ENCODE peak calls at places on chromosomes 5 and 9, in five cellular contexts. J, L, C, D and S are unnamed samples.
A peak's percentile ranks its signal among the peaks of the same experiment; 100 is the strongest.

GRCh38 chr5:28517691-28518090 is 1479.3 kb upstream of the CDH9 start:
- DNase-seq in D (no peak), J (no peak), C (peak; percentile 37), L (no peak), S (no peak)

GRCh38 chr5:131081371-131081770 is 83.7 kb downstream of the HINT1 start:
- DNase-seq in D (no peak), C (peak; percentile 89), L (no peak), J (no peak), S (no peak)

GRCh38 chr9:121121582-121122087 is 46.9 kb downstream of the CNTRL start:
- DNase-seq in L (peak; percentile 99), J (peak; percentile 95), D (peak; percentile 97), C (peak; percentile 99), S (peak; percentile 99)

GRCh38 chr5:53942724-53943123 is 367.6 kb downstream of the ARL15 start:
- DNase-seq in C (no peak), J (no peak), L (no peak), D (no peak), S (no peak)

GRCh38 chr5:155489949-155490348 is 476.4 kb downstream of the KIF4B start:
- DNase-seq in C (no peak), L (no peak), D (peak; percentile 16), J (no peak), S (no peak)

GRCh38 chr5:131163315-131164119 is 1.5 kb downstream of the HINT1 start:
- DNase-seq in L (no peak), C (peak; percentile 56), J (no peak), D (no peak), S (peak; percentile 27)

GRCh38 chr9:87193925-87194380 is 246.6 kb upstream of the GAS1 start:
- DNase-seq in C (peak; percentile 95), J (no peak), D (no peak), L (no peak), S (no peak)

GRCh38 chr5:82376309-82376708 is 98.2 kb upstream of the RPS23 start:
- DNase-seq in L (no peak), D (no peak), C (no peak), J (no peak), S (no peak)

GRCh38 chr5:115463985-115464384 is 80.6 kb downstream of the FEM1C start:
- DNase-seq in C (no peak), D (no peak), J (no peak), L (no peak), S (peak; percentile 48)

GRCh38 chr9:77063645-77064285 is 44.3 kb downstream of the FOXB2 start:
- DNase-seq in D (no peak), J (no peak), C (peak; percentile 61), L (no peak), S (peak; percentile 54)

GRCh38 chr5:52870448-52870847 is 82.7 kb downstream of the ITGA1 start:
- DNase-seq in J (no peak), C (peak; percentile 25), L (no peak), D (peak; percentile 33), S (peak; percentile 83)

GRCh38 chr5:139457653-139458306 is 4.8 kb downstream of the ECSCR start:
- DNase-seq in J (no peak), D (no peak), L (no peak), C (no peak), S (no peak)

GRCh38 chr5:178832618-178833201 is 27.0 kb upstream of the ZNF354B start:
- DNase-seq in C (no peak), J (no peak), L (no peak), D (no peak), S (peak; percentile 17)

GRCh38 chr5:146562461-146562860 is 46.5 kb upstream of the GPR151 start:
- DNase-seq in L (no peak), D (no peak), C (no peak), J (no peak), S (no peak)

GRCh38 chr5:157115502-157115901 is 6.7 kb upstream of the HAVCR2 start:
- DNase-seq in C (no peak), J (no peak), D (no peak), L (no peak), S (no peak)

DNA sequence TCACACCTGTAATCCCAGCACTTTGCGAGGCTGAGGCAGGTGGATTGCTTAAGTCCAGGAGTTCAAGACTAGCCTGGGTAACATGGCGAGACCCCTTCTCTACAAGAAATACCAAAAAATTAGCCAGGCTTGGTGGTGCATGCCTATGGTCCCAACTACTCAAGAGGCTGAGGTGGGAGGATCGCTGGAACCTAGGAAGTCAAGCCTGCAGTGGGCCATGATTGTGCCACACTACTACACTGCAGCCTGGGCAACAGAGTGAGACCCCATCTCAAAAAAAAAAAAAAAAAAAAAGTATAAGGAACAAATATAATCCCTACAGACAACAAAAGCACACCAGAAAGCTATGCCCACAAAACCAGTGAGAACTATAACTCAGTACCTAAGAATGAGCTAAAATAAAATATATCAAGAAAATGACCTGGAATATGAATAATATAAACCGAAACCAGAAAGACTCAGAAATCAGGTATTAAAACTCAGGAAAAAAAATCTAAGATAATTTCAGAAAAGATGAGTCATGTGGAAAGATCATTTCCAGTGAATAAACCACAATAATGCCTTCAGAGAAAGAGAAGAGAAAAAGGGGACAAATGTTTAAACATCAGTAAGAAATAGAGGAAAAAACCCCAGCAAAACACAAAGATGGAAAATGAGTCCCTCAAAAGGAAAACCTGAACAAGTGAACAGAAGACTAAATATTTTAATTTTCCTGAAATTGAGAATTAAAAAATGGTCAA is 57.4 kb downstream of the GOLPH3 start:
- DNase-seq in L (no peak), C (peak; percentile 31), D (no peak), J (no peak), S (no peak)
- H3K4me3 ChIP-seq in L (no peak overlapping the region), C (no peak overlapping the region), D (no peak overlapping the region), J (no peak overlapping the region), S (no peak overlapping the region)

DNA sequence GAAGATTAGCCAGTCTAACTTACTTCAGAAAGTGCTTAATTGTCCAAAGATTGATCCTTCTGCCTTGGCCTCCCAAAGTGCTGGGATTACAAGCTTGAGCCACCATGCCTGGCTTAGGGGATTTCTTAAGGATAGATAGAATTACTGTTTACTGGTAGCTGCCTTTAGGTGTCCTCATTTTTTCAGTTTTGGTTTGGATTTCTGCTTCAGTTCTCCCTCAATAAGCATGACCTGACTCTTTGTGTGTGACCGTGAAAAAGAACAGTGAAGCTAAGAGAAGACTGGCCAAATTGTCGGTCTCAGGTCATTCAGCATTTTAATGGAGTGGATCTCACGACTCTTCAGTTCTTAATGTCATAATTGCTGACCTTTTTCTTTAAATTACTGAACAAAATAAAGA is 22.9 kb upstream of the CMYA5 start:
- DNase-seq in L (no peak), C (no peak), D (no peak), J (no peak), S (no peak)
- H3K36me3 ChIP-seq in L (peaks cover 57% of the 10 kb centered on the region), C (peaks cover 47% of the 10 kb centered on the region), D (peaks cover 80% of the 10 kb centered on the region), J (peaks cover 28% of the 10 kb centered on the region), S (peaks cover 30% of the 10 kb centered on the region)

GRCh38 chr9:31733166-31733565 is 651.3 kb upstream of the ACO1 start:
- DNase-seq in C (no peak), D (no peak), L (no peak), J (no peak), S (no peak)
- H3K4me3 ChIP-seq in C (no peak overlapping the region), D (no peak overlapping the region), L (no peak overlapping the region), J (no peak overlapping the region), S (no peak overlapping the region)

DNA sequence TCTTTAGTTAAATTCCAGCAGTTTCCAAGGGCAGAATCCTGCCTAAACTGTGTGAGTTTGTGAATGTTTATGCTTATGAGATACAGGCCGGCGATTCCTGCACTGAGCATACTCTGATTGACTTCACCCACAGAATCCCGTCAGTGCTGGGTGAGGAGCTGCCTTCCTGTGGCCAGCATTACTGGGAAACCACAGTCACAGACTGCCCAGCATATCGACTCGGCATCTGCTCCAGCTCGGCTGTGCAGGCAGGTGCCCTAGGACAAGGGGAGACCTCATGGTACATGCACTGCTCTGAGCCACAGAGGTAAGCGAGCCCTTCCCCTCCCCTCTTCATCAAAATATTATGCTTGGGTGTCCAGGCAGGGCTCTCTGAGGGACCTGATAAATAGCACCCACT is 103.7 kb downstream of the CMYA5 start:
- DNase-seq in D (no peak), C (no peak), J (no peak), L (no peak), S (no peak)
- H3K36me3 ChIP-seq in D (peaks cover 86% of the 10 kb centered on the region), C (peaks cover 42% of the 10 kb centered on the region), J (no peaks in the 10 kb centered on the region), L (no peaks in the 10 kb centered on the region), S (no peaks in the 10 kb centered on the region)

GRCh38 chr9:70478963-70479641 is 64.6 kb upstream of the KLF9 start:
- DNase-seq in D (no peak), J (no peak), C (no peak), L (peak; percentile 68), S (no peak)
- H3K4me3 ChIP-seq in D (no peak overlapping the region), J (no peak overlapping the region), C (peak overlapping the region; percentile 71), L (peak overlapping the region; percentile 32), S (no peak overlapping the region)

DNA sequence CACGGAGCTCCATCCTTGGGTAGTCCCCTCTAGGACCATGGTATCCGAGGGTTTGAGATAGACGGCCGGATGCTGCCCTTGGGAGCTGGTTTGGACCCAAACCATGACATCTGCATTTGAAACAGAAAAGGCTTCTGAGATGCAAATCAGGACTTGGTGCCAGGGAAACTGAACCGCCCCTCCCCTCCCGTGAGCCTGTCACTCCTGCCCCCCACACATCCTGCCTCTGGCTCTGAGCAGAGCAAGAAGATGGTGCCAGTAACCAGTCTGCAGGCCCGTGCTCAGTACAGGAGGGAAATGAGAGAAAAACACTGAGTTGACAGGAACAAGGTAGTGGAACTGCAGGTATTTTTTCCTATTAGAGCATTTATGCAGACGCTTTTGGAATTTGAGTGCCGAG is 18.6 kb downstream of the ARPC5L start:
- DNase-seq in C (no peak), J (no peak), L (peak; percentile 3), D (no peak), S (no peak)
- H3K36me3 ChIP-seq in C (peaks cover 83% of the 10 kb centered on the region), J (peaks cover 90% of the 10 kb centered on the region), L (peaks cover 95% of the 10 kb centered on the region), D (peaks cover 97% of the 10 kb centered on the region), S (peaks cover 33% of the 10 kb centered on the region)

DNA sequence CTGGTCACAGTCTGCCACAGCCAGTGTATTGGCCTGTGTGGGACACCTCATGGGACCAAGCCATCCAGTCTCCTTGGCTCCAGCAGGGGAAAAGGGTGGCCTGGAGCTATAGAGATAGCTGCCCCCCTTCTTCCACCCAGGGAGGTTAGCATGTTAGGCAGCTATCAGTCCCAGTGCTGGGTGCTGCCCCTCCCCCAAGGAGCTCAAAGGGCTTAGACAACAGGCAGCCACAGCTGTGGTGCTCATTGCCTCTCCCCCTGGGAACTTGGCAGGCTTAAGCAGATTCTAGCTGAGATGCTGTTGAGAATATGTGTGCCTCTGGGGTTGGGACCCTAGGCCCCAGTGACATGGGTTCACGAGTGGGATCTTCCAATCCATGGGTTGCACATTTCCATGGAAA is 226.0 kb upstream of the PTGER4 start:
- DNase-seq in L (no peak), D (no peak), J (no peak), C (no peak), S (peak; percentile 84)
- H3K4me3 ChIP-seq in L (no peak overlapping the region), D (no peak overlapping the region), J (no peak overlapping the region), C (no peak overlapping the region), S (no peak overlapping the region)